ENCODE peak calls at places on chromosomes 1 and 21, in six cellular contexts. W is K562, L is OCI-LY7, Y is A549, G is astrocyte, C is MM.1S. T is an unnamed sample.

GRCh38 chr1:226119169-226119568 is 56.7 kb downstream of the H3-3A start:
- DNase-seq in W (no peak), L (no peak), G (no peak), Y (no peak), C (peak), T (no peak)

GRCh38 chr1:65343286-65343685 is 33.9 kb downstream of the DNAJC6 start:
- DNase-seq in G (no peak), C (no peak), Y (no peak), W (no peak), L (no peak), T (no peak)

GRCh38 chr1:228150458-228151169 is 884 bp downstream of the GJC2 start:
- DNase-seq in W (peak), G (peak), Y (no peak), C (no peak), L (no peak), T (no peak)

GRCh38 chr1:15617874-15618684 is 821 bp downstream of the DDI2 start:
- DNase-seq in G (no peak), W (peak), L (peak), C (peak), Y (no peak), T (peak)

GRCh38 chr1:183267646-183268431 is 81.8 kb downstream of the LAMC2 start:
- DNase-seq in W (no peak), C (no peak), G (peak), Y (no peak), L (no peak), T (no peak)

GRCh38 chr1:166927701-166928100 is 47.6 kb downstream of the ILDR2 start:
- DNase-seq in L (no peak), G (no peak), C (no peak), Y (no peak), W (no peak), T (no peak)

GRCh38 chr21:16983425-16983824 is 529.4 kb upstream of the CXADR start:
- DNase-seq in W (no peak), Y (no peak), G (no peak), L (no peak), C (no peak), T (no peak)

GRCh38 chr1:243525085-243525487 is 269.2 kb downstream of the SDCCAG8 start:
- DNase-seq in W (no peak), Y (peak), C (no peak), G (peak), L (no peak), T (no peak)

GRCh38 chr1:27148591-27148990 is 6.3 kb downstream of the SLC9A1 start:
- DNase-seq in L (peak), W (no peak), Y (no peak), C (no peak), G (no peak), T (no peak)

GRCh38 chr21:32112194-32112593 is 166.7 kb downstream of the MIS18A start:
- DNase-seq in C (no peak), W (no peak), G (no peak), Y (no peak), L (no peak), T (no peak)

GRCh38 chr21:35727830-35728229 is 332.5 kb downstream of the SETD4 start:
- DNase-seq in W (no peak), L (no peak), Y (no peak), G (no peak), C (no peak), T (no peak)

GRCh38 chr1:109620396-109620817 is 770 bp downstream of the AMPD2 start:
- DNase-seq in L (no peak), W (no peak), C (no peak), G (peak), Y (peak), T (no peak)

GRCh38 chr1:109619405-109619654 is at the start of gene GNAT2:
- DNase-seq in G (no peak), W (no peak), C (peak), Y (no peak), L (no peak), T (no peak)

GRCh38 chr1:109617291-109617801 is 2.1 kb downstream of the GNAT2 start:
- DNase-seq in G (peak), Y (no peak), W (peak), C (no peak), L (peak), T (peak)

GRCh38 chr1:109619655-109620395 is at the start of gene AMPD2:
- DNase-seq in W (peak), Y (peak), L (peak), C (peak), G (peak), T (peak)

GRCh38 chr1:109618614-109619404 is 607 bp downstream of the GNAT2 start:
- DNase-seq in C (no peak), L (no peak), Y (no peak), G (no peak), W (peak), T (no peak)
- H3K4me3 ChIP-seq in C (peak), L (peak), Y (peak), G (peak), W (peak), T (peak)

GRCh38 chr1:203612932-203613682 is 13.5 kb upstream of the ATP2B4 start:
- DNase-seq in W (peak), L (peak), Y (no peak), C (peak), G (no peak), T (no peak)

GRCh38 chr1:203601717-203602309 is 24.8 kb upstream of the ATP2B4 start:
- DNase-seq in W (no peak), L (no peak), G (no peak), C (no peak), Y (no peak), T (no peak)

GRCh38 chr1:203610061-203610460 is 16.6 kb upstream of the ATP2B4 start:
- DNase-seq in C (no peak), W (no peak), Y (no peak), L (no peak), G (no peak), T (no peak)

DNA sequence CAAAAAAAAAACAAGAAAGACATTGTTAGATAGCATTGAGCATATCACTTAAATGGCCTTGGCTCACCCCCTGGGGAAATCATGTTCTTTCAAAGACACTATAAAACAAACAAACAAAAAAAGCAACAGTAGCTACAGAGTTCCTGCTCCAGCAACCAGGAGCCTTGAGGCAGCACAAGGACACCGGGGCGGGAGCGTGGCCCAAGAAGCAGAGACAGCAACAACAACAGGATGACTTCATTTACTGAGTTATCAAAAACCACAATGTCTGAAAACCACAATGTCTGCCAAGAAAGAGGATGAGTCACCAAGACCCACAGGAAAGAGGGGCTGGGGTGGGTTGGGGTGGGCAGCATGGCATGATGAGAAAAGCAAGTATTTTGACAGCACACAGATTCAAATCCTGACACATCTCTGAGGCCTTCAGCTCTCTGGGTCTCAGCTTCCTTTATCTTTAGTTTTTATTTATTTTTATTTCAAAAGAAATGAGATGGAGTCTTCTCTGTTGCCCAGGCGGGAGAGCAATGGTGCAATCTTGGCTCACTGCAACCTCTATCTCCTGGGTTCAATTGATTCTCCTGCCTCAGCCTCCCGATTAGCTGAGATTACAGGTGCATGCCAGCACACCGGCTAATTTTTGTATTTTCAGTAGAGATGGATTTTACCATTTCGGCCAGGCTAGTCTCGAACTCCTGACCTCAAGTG is 19.3 kb upstream of the ATP2B4 start:
- DNase-seq in Y (no peak), W (peak), L (no peak), C (peak), G (peak), T (no peak)
- H3K4me2 ChIP-seq in Y (peak), W (peak), L (no peak), C (peak), G (peak), T (no peak)

GRCh38 chr1:11338351-11338809 is 65.4 kb downstream of the UBIAD1 start:
- DNase-seq in G (no peak), C (no peak), Y (no peak), W (no peak), L (no peak), T (no peak)

GRCh38 chr1:11339346-11340247 is 66.6 kb downstream of the UBIAD1 start:
- DNase-seq in W (peak), C (no peak), Y (no peak), G (no peak), L (no peak), T (peak)

GRCh38 chr1:11341881-11342552 is 69.0 kb downstream of the UBIAD1 start:
- DNase-seq in Y (no peak), L (no peak), W (no peak), C (no peak), G (no peak), T (no peak)

GRCh38 chr1:11340248-11340632 is 67.2 kb downstream of the UBIAD1 start:
- DNase-seq in W (no peak), Y (no peak), G (no peak), L (no peak), C (no peak), T (no peak)

GRCh38 chr1:11342677-11343076 is 69.7 kb downstream of the UBIAD1 start:
- DNase-seq in Y (no peak), L (no peak), G (no peak), C (no peak), W (no peak), T (no peak)
- H3K27ac ChIP-seq in Y (no peak), L (no peak), G (no peak), C (no peak), W (no peak), T (no peak)

GRCh38 chr1:84480658-84481057 is 1.6 kb downstream of the RPF1 start:
- DNase-seq in Y (no peak), G (no peak), W (no peak), C (no peak), L (no peak), T (no peak)
- H3K4me3 ChIP-seq in Y (no peak), G (peak), W (peak), C (peak), L (peak), T (peak)

DNA sequence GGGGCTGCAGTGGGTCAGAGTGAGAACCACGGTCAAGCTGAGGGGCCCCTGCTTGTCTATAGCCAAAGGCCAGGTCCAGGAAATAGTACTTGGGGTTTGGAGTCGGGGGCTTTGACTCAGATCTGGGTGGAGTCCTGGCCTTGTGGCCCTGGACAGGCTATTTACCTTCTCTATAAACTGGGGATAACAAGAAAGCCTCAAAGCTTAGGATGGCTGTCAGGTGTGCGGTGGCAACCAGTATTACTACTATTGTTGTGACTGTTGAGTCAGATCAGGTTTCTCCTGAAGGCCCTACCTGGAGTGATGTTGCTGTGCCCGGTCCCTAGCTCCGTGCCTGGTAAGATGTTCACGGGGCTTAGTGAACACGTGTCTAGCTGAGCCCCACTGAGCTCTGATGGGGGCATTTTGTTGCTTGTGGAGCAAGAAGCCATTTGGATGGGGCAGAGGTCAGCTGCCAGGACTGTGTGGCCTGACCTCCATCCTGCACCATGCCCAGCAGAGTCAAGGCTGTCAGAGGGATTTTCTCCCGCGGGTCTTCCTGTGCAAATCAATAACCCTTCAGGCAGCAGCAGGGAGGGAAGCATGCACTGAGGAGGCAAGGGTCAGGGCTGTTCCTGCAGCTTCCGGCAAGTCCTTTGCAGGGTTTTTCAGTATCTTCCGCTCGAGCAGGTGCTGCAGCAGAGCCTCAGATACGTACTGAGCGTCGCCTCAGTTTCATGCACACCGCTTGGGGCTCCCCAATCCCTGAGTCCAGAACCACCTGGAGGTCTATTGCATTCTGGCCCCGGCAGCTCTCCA is 170.3 kb downstream of the CAMTA1 start:
- DNase-seq in C (no peak), L (no peak), Y (no peak), G (no peak), W (no peak), T (no peak)
- H3K4me2 ChIP-seq in C (no peak), L (no peak), Y (no peak), G (no peak), W (no peak), T (no peak)